ENCODE peak calls at places on chromosome 7, in eight cellular contexts. Y is hepatocyte; O is gastrocnemius medialis; G is tibial nerve; J is naive thymus-derived CD4-positive, alpha-beta T cell; T is PC-3; B is colonic mucosa; R is K562. P is an unnamed sample. For H3K4me1, the result is how much of the 10 kb centered on the place peaks cover.

GRCh38 chr7:20793686-20794394 is 7.2 kb upstream of the SP8 start:
- DNase-seq in J (no peak), G (no peak), Y (no peak), B (no peak), T (no peak), O (no peak), R (no peak), P (no peak)

GRCh38 chr7:69837387-69838068 is 239.3 kb downstream of the AUTS2 start:
- DNase-seq in B (no peak), Y (no peak), T (no peak), G (no peak), O (no peak), R (no peak), J (no peak), P (no peak)

GRCh38 chr7:14754631-14755030 is 147.9 kb downstream of the DGKB start:
- DNase-seq in J (no peak), B (no peak), O (no peak), G (no peak), T (peak), Y (peak), R (no peak), P (no peak)

GRCh38 chr7:43443380-43443779 is 139.5 kb upstream of the STK17A start:
- DNase-seq in G (no peak), J (no peak), R (no peak), B (no peak), T (no peak), O (no peak), Y (no peak), P (no peak)

GRCh38 chr7:159142730-159143129 is 1.9 kb downstream of the VIPR2 start:
- DNase-seq in O (no peak), T (no peak), R (no peak), Y (no peak), J (no peak), B (no peak), G (no peak), P (no peak)

GRCh38 chr7:40717242-40717641 is 582.4 kb downstream of the SUGCT start:
- DNase-seq in O (peak), Y (peak), G (peak), B (peak), J (no peak), T (peak), R (no peak), P (no peak)

GRCh38 chr7:46900312-46901263 is 681.3 kb downstream of the TNS3 start:
- DNase-seq in B (no peak), O (no peak), Y (no peak), R (no peak), J (no peak), G (no peak), T (peak), P (no peak)

GRCh38 chr7:114418117-114418516 is 3.5 kb downstream of the FOXP2 start:
- DNase-seq in J (no peak), T (no peak), B (no peak), R (no peak), G (no peak), Y (no peak), O (no peak), P (no peak)

GRCh38 chr7:12323415-12323814 is 80.2 kb downstream of the VWDE start:
- DNase-seq in B (no peak), J (no peak), G (no peak), R (no peak), Y (no peak), O (no peak), T (no peak), P (no peak)

GRCh38 chr7:55569797-55570196 is 2.5 kb downstream of the VOPP1 start:
- DNase-seq in G (no peak), T (no peak), R (no peak), Y (no peak), O (no peak), J (no peak), B (no peak), P (peak)

GRCh38 chr7:1271046-1271445 is 38.4 kb downstream of the UNCX start:
- DNase-seq in T (no peak), O (no peak), R (no peak), J (no peak), Y (no peak), G (no peak), B (no peak), P (no peak)

DNA sequence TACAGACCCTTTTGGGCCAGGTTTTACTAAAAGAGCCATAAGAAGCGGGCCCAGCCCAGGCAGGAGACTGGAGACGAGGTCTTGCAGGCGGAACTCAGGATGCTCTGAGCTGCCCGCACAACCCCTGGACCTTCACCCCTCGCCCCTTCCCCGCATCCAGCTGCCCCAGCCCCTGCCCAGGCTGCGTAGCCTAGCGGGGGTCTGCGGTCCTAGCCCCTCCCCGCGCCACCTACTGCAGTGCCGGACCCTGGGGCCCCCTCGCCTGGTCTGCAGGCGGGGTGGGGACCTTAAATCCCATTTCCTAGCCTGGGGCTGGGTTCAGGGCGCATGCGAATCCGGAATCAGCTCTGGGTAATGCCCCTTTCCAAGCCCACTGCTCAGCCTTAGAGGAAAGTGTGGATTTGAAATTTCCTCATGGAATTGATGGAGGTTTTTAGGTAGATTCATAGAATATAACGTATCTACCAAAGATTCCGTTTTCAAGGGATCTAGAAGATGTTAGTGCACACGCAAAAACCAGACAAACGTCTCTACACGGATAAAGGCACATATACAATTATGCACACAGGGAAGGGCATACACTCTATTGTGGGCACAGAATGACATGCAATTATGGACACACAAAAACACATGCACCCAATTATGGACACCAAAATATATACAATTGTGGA is 568 bp upstream of the HOXA3 start:
- DNase-seq in G (no peak), Y (no peak), T (no peak), J (no peak), O (no peak), B (peak), R (no peak), P (no peak)
- H3K27ac ChIP-seq in G (peak), Y (no peak), T (peak), J (no peak), O (peak), B (peak), R (no peak), P (no peak)

DNA sequence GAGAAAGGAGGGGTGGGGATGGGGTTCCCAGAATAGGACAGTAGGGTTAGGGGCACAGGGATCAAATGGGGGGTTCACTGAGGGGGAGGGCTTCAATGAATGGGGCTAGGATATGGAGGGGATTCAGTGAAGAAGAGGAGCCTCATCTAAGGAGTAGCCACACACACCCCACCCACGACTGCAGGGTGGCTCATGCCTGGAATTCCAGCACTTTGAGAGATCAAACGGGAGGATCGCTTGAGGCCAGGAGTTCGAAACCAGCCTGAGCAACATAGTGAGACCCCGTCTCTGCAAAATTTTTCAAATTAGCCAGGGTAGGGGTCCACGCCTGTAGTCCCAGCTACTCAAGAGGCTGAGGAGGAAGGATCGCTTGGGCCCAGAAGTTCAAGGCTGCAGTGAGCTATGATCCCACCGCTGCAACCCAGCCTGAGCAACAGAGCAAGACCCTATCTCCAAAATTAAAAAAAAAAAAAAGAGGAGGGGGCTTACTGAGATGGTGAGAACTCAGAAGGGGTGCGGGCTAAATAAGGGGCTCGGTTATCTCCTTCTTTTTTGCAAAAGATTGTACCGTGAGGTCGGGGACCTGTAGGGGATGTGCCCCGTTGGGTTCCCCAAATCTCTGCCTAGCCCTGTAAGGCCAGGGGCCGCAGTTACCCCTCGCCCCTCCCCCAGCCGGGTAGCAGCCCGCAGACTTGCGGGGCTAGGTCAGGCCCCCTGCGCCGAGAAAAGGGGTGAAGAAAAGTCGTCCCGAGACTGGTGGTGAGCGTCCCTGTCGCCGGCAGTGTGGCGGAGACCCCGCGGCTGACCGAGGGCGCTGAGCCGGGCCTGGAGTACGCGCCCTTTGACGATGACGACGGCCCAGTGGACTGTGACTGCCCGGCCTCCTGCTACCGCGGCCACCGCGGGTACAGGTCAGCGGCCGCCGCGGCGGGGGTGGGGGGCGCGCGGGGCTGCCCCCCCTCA is 43.1 kb upstream of the HSPB1 start:
- DNase-seq in J (no peak), G (no peak), T (no peak), R (no peak), O (no peak), B (no peak), Y (no peak), P (no peak)
- H3K4me3 ChIP-seq in J (no peak), G (no peak), T (peak), R (peak), O (peak), B (peak), Y (no peak), P (no peak)

DNA sequence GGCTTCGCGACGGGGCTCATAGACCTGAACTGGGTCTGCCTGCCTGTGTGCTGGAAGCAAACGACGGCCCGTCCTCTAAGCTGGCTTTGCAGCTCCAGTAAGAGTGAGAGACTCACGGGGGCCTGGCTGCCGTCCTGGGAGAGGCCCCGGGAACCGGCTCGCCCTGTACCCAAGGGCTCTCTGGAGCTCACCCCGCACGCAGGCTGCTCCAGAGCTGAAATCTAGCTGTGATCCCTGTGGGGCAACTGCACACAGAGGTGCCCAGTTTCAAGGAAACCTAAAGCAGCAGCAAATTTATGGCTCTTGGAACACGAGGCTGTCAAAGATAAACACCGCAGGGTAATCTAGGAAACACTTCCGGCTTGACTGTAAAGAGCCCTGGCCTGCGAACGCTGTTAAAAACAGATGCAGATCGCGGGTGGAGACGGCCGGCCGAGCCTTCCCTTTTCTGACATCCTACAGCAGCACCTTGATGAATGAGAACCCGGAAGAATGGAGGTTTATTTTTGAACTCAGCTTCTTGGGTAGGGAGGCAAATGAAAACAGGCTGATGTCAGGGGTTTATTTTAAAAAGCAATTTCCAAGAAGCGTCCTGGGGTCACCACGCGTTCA is 29.4 kb downstream of the AMZ1 start:
- DNase-seq in O (peak), T (no peak), B (peak), Y (peak), J (peak), R (peak), G (no peak), P (peak)
- H3K4me1 ChIP-seq in O (under half), T (under half), B (under half), Y (under half), J (under half), R (under half), G (under half), P (half or more)

GRCh38 chr7:76011437-76011836 is 17.0 kb upstream of the TMEM120A start:
- DNase-seq in O (no peak), Y (peak), B (no peak), R (no peak), J (no peak), T (no peak), G (no peak), P (no peak)
- H3K27ac ChIP-seq in O (peak), Y (peak), B (no peak), R (no peak), J (no peak), T (no peak), G (peak), P (no peak)

DNA sequence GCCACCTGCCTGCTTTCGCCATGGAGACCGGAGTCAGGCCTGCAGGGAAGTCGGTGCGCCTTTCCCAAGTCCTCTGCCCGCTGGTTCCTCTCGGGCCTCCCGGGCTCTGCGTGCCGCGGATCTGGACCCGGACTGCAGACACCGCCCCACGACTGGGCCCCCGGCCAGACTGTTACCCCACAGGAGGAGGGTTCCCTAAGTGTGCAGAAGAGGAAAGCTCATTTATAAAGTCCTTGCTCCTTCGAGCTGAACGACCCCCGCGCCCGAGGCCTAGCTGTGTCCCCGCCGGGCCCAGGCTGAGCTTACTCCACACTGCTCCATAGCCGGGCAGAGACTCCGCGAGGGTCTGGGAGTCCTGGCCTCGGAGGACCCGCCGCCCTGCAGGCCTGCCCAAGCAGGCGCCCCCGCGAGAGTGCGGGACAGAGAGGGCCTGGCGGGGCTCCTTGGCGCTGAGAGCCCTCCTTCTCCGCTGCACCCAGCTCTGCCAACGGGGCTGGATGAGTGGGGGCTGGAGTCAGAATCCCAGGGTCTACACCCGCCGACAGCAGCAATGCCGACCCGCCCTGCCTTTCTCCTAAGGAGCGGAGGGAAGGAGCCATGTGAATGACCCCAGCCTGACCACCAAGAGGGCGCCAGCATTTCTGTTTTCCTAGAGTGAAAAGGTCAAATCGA is 8.3 kb downstream of the EN2 start:
- DNase-seq in O (no peak), B (no peak), J (no peak), G (no peak), T (no peak), R (no peak), Y (no peak), P (no peak)
- H3K4me3 ChIP-seq in O (peak), B (no peak), J (no peak), G (no peak), T (no peak), R (no peak), Y (no peak), P (no peak)

GRCh38 chr7:148727501-148728278 is 29.0 kb downstream of the CUL1 start:
- DNase-seq in Y (no peak), T (no peak), G (no peak), J (no peak), B (no peak), O (no peak), R (no peak), P (no peak)
- H3K4me1 ChIP-seq in Y (under half), T (under half), G (half or more), J (under half), B (under half), O (half or more), R (under half), P (half or more)

GRCh38 chr7:34011017-34011680 is 105.8 kb downstream of the BMPER start:
- DNase-seq in R (no peak), Y (no peak), B (no peak), J (no peak), G (no peak), T (no peak), O (no peak), P (no peak)
- H3K27ac ChIP-seq in R (no peak), Y (no peak), B (no peak), J (no peak), G (no peak), T (no peak), O (no peak), P (no peak)

GRCh38 chr7:150388709-150389531 is 9.8 kb downstream of the ZNF775 start:
- DNase-seq in T (no peak), R (no peak), G (peak), J (no peak), O (peak), Y (peak), B (peak), P (no peak)
- H3K4me3 ChIP-seq in T (no peak), R (no peak), G (no peak), J (no peak), O (no peak), Y (no peak), B (no peak), P (no peak)

DNA sequence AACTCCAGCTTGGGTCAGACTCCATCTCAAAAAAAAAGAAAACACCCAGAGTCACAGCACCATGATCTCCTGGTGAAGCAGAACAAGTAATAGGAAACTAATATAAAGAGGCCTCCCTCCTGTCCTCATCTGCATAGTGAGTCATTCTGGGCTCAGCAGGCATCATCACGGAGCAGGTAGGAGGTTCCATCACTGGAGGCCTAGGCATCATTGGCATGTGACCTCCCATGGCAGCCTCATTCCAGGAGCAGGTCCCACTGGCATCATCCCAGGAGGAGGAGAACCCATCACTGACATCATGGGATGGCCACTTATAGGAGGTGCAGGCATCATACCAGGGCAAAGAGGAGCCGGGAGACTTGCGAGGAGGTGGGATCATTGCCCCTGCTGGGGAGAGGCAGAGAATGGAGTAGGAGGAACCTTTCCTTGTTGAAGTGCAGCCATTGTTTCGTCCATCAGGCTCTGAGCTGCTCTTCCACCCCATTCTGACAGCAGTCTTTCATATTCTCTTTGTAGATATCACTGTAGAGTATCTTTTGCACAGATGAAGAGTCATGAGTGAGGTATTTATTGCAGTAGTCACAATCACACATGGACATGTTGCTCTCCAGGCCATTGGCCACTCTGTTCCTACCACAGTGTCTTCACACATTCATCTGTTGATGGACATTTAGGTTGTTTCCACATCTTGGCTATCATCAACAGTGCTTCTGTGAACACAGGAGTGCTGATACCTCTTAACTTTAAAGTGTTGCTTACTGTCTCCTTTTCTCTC is 73.8 kb downstream of the OSBPL3 start:
- DNase-seq in T (peak), O (no peak), B (no peak), J (no peak), G (no peak), R (no peak), Y (no peak), P (no peak)
- H3K4me1 ChIP-seq in T (under half), O (under half), B (under half), J (under half), G (under half), R (half or more), Y (under half), P (half or more)

DNA sequence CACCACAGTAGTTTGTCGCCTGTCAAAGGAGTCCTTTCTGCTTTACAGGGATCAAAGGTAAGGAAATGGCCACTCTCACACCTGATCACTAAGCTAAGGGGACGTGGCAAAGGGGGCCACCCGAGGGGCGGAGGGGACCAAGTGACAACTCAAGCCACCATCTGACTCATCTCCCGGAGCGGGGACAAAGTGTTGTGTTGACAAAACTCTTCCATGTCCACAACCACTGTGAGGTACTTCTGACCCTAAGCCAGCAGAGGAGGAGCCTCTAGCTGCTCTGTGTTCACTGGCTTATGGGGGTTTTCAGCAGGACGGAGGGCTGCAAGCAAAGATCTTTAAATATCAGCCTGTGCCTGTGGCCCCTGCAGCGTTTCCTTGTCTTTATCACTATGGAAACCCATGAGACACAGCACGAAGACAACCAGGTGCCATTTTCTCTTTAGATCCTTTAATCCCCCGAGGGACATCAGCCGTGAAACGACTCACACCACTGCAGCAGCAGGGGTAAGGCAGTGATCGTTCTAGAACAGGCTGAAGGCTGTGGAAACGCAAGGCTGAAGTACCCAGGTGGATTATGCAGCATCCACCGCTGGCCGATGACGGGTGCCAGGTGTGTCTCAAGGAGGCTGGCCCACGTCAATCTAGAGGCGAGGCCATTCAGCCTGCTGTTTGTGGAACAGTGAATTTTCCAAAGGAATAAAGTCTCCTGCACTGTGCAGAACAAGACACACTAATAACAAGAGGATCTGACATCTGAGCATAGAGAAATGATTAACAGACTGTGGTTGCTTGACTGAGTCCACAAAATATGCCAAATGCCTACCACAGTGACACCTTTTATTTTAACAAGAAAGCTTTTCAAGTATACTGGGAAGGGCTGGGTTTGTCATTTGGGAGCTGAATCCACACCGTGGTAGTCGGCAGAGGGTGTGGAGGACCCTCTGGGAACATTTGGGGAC is 26.6 kb upstream of the DDC start:
- DNase-seq in J (no peak), T (no peak), B (no peak), Y (peak), O (no peak), G (no peak), R (no peak), P (no peak)
- H3K27ac ChIP-seq in J (no peak), T (no peak), B (no peak), Y (peak), O (no peak), G (no peak), R (no peak), P (no peak)